ENCODE peak calls at places on chromosomes 6 and 20, in eight cellular contexts. U is NCI-H1092 treated with DMSO at 0.1 percent for 48 hours; K is stimulated activated CD4-positive, alpha-beta T cell treated with anti-CD3 and anti-CD28 coated beads, Interleukin-15, amount 100 ng/mL, for 1 hour; R is GF-D8; V is stromal cell of bone marrow; E is progenitor cell of endocrine pancreas; F is esophagus squamous epithelium; T is Calu3. A is an unnamed sample.

GRCh38 chr20:19564261-19564660 is 193.8 kb upstream of the RIN2 start:
- DNase-seq in U (no peak), K (no peak), R (no peak), V (no peak), E (no peak), F (no peak), T (no peak), A (no peak)

GRCh38 chr6:148169701-148170100 is 172.9 kb upstream of the SASH1 start:
- DNase-seq in U (no peak), K (no peak), R (no peak), V (no peak), E (no peak), F (no peak), T (no peak), A (no peak)

GRCh38 chr20:7375905-7376304 is 564.4 kb downstream of the HAO1 start:
- DNase-seq in U (no peak), K (no peak), R (no peak), V (no peak), E (no peak), F (no peak), T (no peak), A (no peak)

GRCh38 chr20:58661298-58662141 is 10.4 kb downstream of the STX16 start:
- DNase-seq in U (no peak), K (peak; percentile 26), R (no peak), V (no peak), E (no peak), F (no peak), T (no peak), A (no peak)

GRCh38 chr6:62367601-62368000 is 81.6 kb upstream of the KHDRBS2 start:
- DNase-seq in U (no peak), K (no peak), R (peak; percentile 14), V (no peak), E (no peak), F (no peak), T (no peak), A (no peak)

GRCh38 chr20:64057628-64058498 is 5.1 kb upstream of the TCEA2 start:
- DNase-seq in U (peak; percentile 36), K (peak; percentile 62), R (no peak), V (no peak), E (peak; percentile 86), F (no peak), T (peak; percentile 96), A (no peak)

GRCh38 chr20:59074456-59074855 is 31.9 kb upstream of the PRELID3B start:
- DNase-seq in U (no peak), K (no peak), R (no peak), V (no peak), E (no peak), F (no peak), T (no peak), A (no peak)

GRCh38 chr6:35503534-35503933 is 6.7 kb upstream of the TEAD3 start:
- DNase-seq in U (no peak), K (no peak), R (no peak), V (no peak), E (no peak), F (no peak), T (no peak), A (no peak)

GRCh38 chr6:141169419-141169818 is 963.3 kb upstream of the GJE1 start:
- DNase-seq in U (no peak), K (no peak), R (no peak), V (peak; percentile 9), E (no peak), F (no peak), T (no peak), A (peak; percentile 61)

GRCh38 chr6:154683756-154684523 is 49.3 kb upstream of the SCAF8 start:
- DNase-seq in U (no peak), K (no peak), R (no peak), V (peak; percentile 18), E (no peak), F (no peak), T (no peak), A (no peak)

GRCh38 chr6:166520905-166521834 is 65.3 kb downstream of the RAMACL start:
- DNase-seq in U (no peak), K (no peak), R (no peak), V (no peak), E (no peak), F (no peak), T (no peak), A (no peak)

GRCh38 chr20:52031574-52032303 is 159.8 kb downstream of the ZFP64 start:
- DNase-seq in U (no peak), K (no peak), R (no peak), V (peak; percentile 62), E (no peak), F (no peak), T (no peak), A (no peak)

GRCh38 chr6:167479967-167480653 is 155.2 kb downstream of the TTLL2 start:
- DNase-seq in U (no peak), K (no peak), R (no peak), V (no peak), E (no peak), F (no peak), T (no peak), A (no peak)

GRCh38 chr20:4192378-4193048 is 177.2 kb upstream of the RNF24 start:
- DNase-seq in U (no peak), K (no peak), R (no peak), V (peak; percentile 21), E (no peak), F (no peak), T (no peak), A (no peak)

GRCh38 chr6:44227138-44227770 is 3.9 kb downstream of the SLC29A1 start:
- DNase-seq in U (no peak), K (no peak), R (no peak), V (no peak), E (no peak), F (no peak), T (no peak), A (no peak)

GRCh38 chr6:73451166-73452106 is 661 bp downstream of the CGAS start:
- DNase-seq in U (peak; percentile 7), K (peak; percentile 9), R (no peak), V (no peak), E (peak; percentile 14), F (no peak), T (peak; percentile 56), A (no peak)

GRCh38 chr6:79377830-79378460 is 143.5 kb upstream of the HMGN3 start:
- DNase-seq in U (no peak), K (no peak), R (no peak), V (no peak), E (no peak), F (no peak), T (peak; percentile 29), A (no peak)

GRCh38 chr20:41334036-41334435 is 6.6 kb upstream of the LPIN3 start:
- DNase-seq in U (no peak), K (no peak), R (no peak), V (no peak), E (no peak), F (no peak), T (no peak), A (no peak)

GRCh38 chr6:70985151-70985550 is 28.3 kb upstream of the B3GAT2 start:
- DNase-seq in U (no peak), K (no peak), R (peak; percentile 87), V (no peak), E (no peak), F (no peak), T (no peak), A (no peak)

GRCh38 chr6:106534564-106534982 is 94.7 kb downstream of the RTN4IP1 start:
- DNase-seq in U (no peak), K (no peak), R (no peak), V (no peak), E (no peak), F (no peak), T (no peak), A (no peak)

GRCh38 chr6:43737272-43738081 is 32.5 kb upstream of the VEGFA start:
- DNase-seq in U (no peak), K (no peak), R (no peak), V (no peak), E (no peak), F (no peak), T (no peak), A (no peak)